ENCODE peak calls at places on chromosomes 16 and 17, in nine cellular contexts. A is esophagus muscularis mucosa, M is A549, P is tibial nerve, F is K562, U is ovary, V is upper lobe of left lung, X is suprapubic skin, T is stomach. I is an unnamed sample.

GRCh38 chr16:525520-526180 is 1.9 kb upstream of the CAPN15 start:
- DNase-seq in A (no peak), M (peak), P (no peak), F (no peak), U (peak), V (no peak), X (no peak), T (no peak), I (no peak)

GRCh38 chr16:48182979-48183537 is 27.3 kb upstream of the ABCC12 start:
- DNase-seq in A (no peak), M (no peak), P (no peak), F (no peak), U (no peak), V (no peak), X (no peak), T (no peak), I (peak)

GRCh38 chr17:59367657-59368045 is 36.2 kb downstream of the YPEL2 start:
- DNase-seq in A (no peak), M (no peak), P (no peak), F (peak), U (no peak), V (no peak), X (no peak), T (no peak), I (no peak)

GRCh38 chr16:65414284-65414984 is 292.6 kb upstream of the CDH11 start:
- DNase-seq in A (no peak), M (no peak), P (no peak), F (no peak), U (no peak), V (no peak), X (no peak), T (no peak), I (no peak)

GRCh38 chr17:81651692-81652091 is 4.7 kb downstream of the PDE6G start:
- DNase-seq in A (no peak), M (peak), P (no peak), F (no peak), U (no peak), V (no peak), X (no peak), T (no peak), I (peak)

GRCh38 chr17:3556905-3557767 is 476 bp downstream of the TRPV3 start:
- DNase-seq in A (peak), M (no peak), P (no peak), F (peak), U (no peak), V (no peak), X (no peak), T (no peak), I (no peak)

GRCh38 chr17:74524751-74525725 is 6.2 kb downstream of the CD300LB start:
- DNase-seq in A (peak), M (no peak), P (no peak), F (no peak), U (no peak), V (no peak), X (peak), T (peak), I (peak)

GRCh38 chr16:50011707-50012106 is 13.3 kb upstream of the CNEP1R1 start:
- DNase-seq in A (no peak), M (no peak), P (no peak), F (no peak), U (no peak), V (peak), X (no peak), T (no peak), I (no peak)

GRCh38 chr17:35224436-35224835 is 18.4 kb upstream of the SLFN5 start:
- DNase-seq in A (no peak), M (no peak), P (no peak), F (no peak), U (no peak), V (no peak), X (no peak), T (no peak), I (no peak)

GRCh38 chr17:65743313-65743665 is 181.8 kb upstream of the AXIN2 start:
- DNase-seq in A (no peak), M (no peak), P (no peak), F (no peak), U (no peak), V (no peak), X (no peak), T (no peak), I (no peak)

GRCh38 chr17:52395308-52395707 is 236.8 kb upstream of the CA10 start:
- DNase-seq in A (no peak), M (no peak), P (no peak), F (no peak), U (no peak), V (no peak), X (no peak), T (no peak), I (no peak)

GRCh38 chr17:4566785-4567184 is 6.4 kb upstream of the GGT6 start:
- DNase-seq in A (no peak), M (peak), P (no peak), F (peak), U (peak), V (no peak), X (no peak), T (peak), I (no peak)

GRCh38 chr17:78356163-78356713 is 3.6 kb downstream of the SOCS3 start:
- DNase-seq in A (no peak), M (peak), P (no peak), F (no peak), U (no peak), V (peak), X (no peak), T (peak), I (peak)

GRCh38 chr17:302300-302698 is 50.3 kb downstream of the RPH3AL start:
- DNase-seq in A (no peak), M (no peak), P (no peak), F (no peak), U (no peak), V (no peak), X (no peak), T (peak), I (no peak)

GRCh38 chr16:15837761-15838160 is 19.1 kb downstream of the MYH11 start:
- DNase-seq in A (no peak), M (no peak), P (no peak), F (no peak), U (no peak), V (no peak), X (no peak), T (no peak), I (peak)

GRCh38 chr17:57609125-57609877 is 135.8 kb downstream of the CCDC182 start:
- DNase-seq in A (no peak), M (no peak), P (no peak), F (no peak), U (no peak), V (no peak), X (no peak), T (no peak), I (no peak)

GRCh38 chr16:57797216-57797525 is 5.1 kb downstream of the KIFC3 start:
- DNase-seq in A (no peak), M (no peak), P (no peak), F (no peak), U (no peak), V (no peak), X (no peak), T (no peak), I (no peak)
- H3K4me3 ChIP-seq in A (no peak), M (peak), P (no peak), F (no peak), U (no peak), V (no peak), X (peak), T (peak), I (no peak)

GRCh38 chr16:11094075-11094593 is 149.8 kb downstream of the CLEC16A start:
- DNase-seq in A (no peak), M (no peak), P (no peak), F (peak), U (peak), V (peak), X (no peak), T (no peak), I (peak)
- TF ChIP-seq EP300 in A (no peak), M (no peak), P (no peak), F (peak), U (no peak), V (no peak), X (no peak), T (no peak), I (no peak)

GRCh38 chr16:70331091-70331490 is 15.6 kb upstream of the DDX19A start:
- DNase-seq in A (no peak), M (no peak), P (no peak), F (no peak), U (no peak), V (no peak), X (no peak), T (no peak), I (no peak)
- H3K4me3 ChIP-seq in A (no peak), M (no peak), P (no peak), F (no peak), U (no peak), V (no peak), X (no peak), T (no peak), I (no peak)

GRCh38 chr17:48795444-48796162 is 21.4 kb downstream of the TTLL6 start:
- DNase-seq in A (no peak), M (peak), P (no peak), F (no peak), U (no peak), V (no peak), X (peak), T (no peak), I (no peak)
- TF ChIP-seq EP300 in A (no peak), M (no peak), P (no peak), F (no peak), U (no peak), V (no peak), X (no peak), T (no peak), I (no peak)

GRCh38 chr17:8963665-8964258 is 1.7 kb downstream of the PIK3R5 start:
- DNase-seq in A (no peak), M (no peak), P (no peak), F (no peak), U (no peak), V (no peak), X (peak), T (no peak), I (no peak)
- H3K4me3 ChIP-seq in A (peak), M (no peak), P (no peak), F (no peak), U (no peak), V (no peak), X (peak), T (peak), I (peak)

GRCh38 chr17:82893779-82894178 is 54.0 kb upstream of the ZNF750 start:
- DNase-seq in A (no peak), M (no peak), P (no peak), F (no peak), U (no peak), V (no peak), X (no peak), T (no peak), I (no peak)

GRCh38 chr17:82897514-82898249 is 57.9 kb upstream of the ZNF750 start:
- DNase-seq in A (no peak), M (no peak), P (no peak), F (no peak), U (no peak), V (no peak), X (no peak), T (no peak), I (no peak)

GRCh38 chr17:82895087-82895486 is 55.3 kb upstream of the ZNF750 start:
- DNase-seq in A (no peak), M (no peak), P (no peak), F (no peak), U (no peak), V (no peak), X (no peak), T (no peak), I (no peak)

GRCh38 chr17:82898976-82899514 is 59.2 kb upstream of the ZNF750 start:
- DNase-seq in A (no peak), M (no peak), P (no peak), F (no peak), U (no peak), V (no peak), X (no peak), T (no peak), I (no peak)

GRCh38 chr17:82896071-82897000 is 56.5 kb upstream of the ZNF750 start:
- DNase-seq in A (no peak), M (no peak), P (no peak), F (no peak), U (no peak), V (no peak), X (no peak), T (no peak), I (no peak)
- TF ChIP-seq EP300 in A (no peak), M (no peak), P (no peak), F (no peak), U (no peak), V (no peak), X (no peak), T (no peak), I (no peak)

GRCh38 chr16:10997485-10997884 is 53.1 kb downstream of the CLEC16A start:
- DNase-seq in A (no peak), M (no peak), P (no peak), F (no peak), U (no peak), V (no peak), X (no peak), T (no peak), I (no peak)
- H3K4me3 ChIP-seq in A (no peak), M (no peak), P (no peak), F (no peak), U (no peak), V (no peak), X (no peak), T (no peak), I (no peak)